ENCODE peak calls at places on chromosome 4, in six cellular contexts. H is NCI-H2107; I is stimulated activated CD4-positive, alpha-beta T cell treated with anti-CD3 and anti-CD28 coated beads, Interleukin-1b, Interleukin-23, amount 100 ng/mL, for 4 hours; Z is kidney; M is NCI-H1105; G is K562. Q is an unnamed sample.

GRCh38 chr4:102157984-102158383 is 187.3 kb downstream of the SLC39A8 start:
- DNase-seq in I (no peak), G (no peak), Z (no peak), H (peak; percentile 4), M (no peak), Q (no peak)

GRCh38 chr4:187084696-187085095 is 361.0 kb upstream of the FAT1 start:
- DNase-seq in G (no peak), Z (no peak), I (no peak), H (no peak), M (no peak), Q (no peak)

GRCh38 chr4:123478859-123479345 is 82.3 kb downstream of the SPRY1 start:
- DNase-seq in H (no peak), M (no peak), Z (no peak), I (no peak), G (no peak), Q (no peak)

GRCh38 chr4:94452476-94453300 is 946 bp downstream of the PDLIM5 start:
- DNase-seq in Z (peak; percentile 96), M (peak; percentile 12), H (no peak), G (peak; percentile 39), I (no peak), Q (peak; percentile 3)

GRCh38 chr4:48470570-48470969 is 12.6 kb upstream of the SLC10A4 start:
- DNase-seq in Z (no peak), G (no peak), I (no peak), H (peak; percentile 5), M (no peak), Q (no peak)

GRCh38 chr4:69546121-69546520 is 50.4 kb upstream of the UGT2B4 start:
- DNase-seq in M (no peak), H (no peak), G (no peak), I (no peak), Z (no peak), Q (no peak)

GRCh38 chr4:39320381-39321115 is 45.6 kb downstream of the RFC1 start:
- DNase-seq in G (no peak), Z (no peak), M (no peak), H (no peak), I (no peak), Q (no peak)

GRCh38 chr4:131613086-131613823 is 1535.8 kb upstream of the PCDH10 start:
- DNase-seq in G (no peak), M (no peak), I (no peak), H (no peak), Z (no peak), Q (no peak)

GRCh38 chr4:144709159-144709558 is 63.2 kb downstream of the HHIP start:
- DNase-seq in I (no peak), G (no peak), M (no peak), H (no peak), Z (peak; percentile 23), Q (no peak)

GRCh38 chr4:90419124-90419711 is 292.0 kb downstream of the CCSER1 start:
- DNase-seq in I (no peak), G (no peak), M (no peak), Z (no peak), H (no peak), Q (no peak)

GRCh38 chr4:40196724-40197281 is at the start of gene RHOH:
- DNase-seq in Z (no peak), I (peak; percentile 72), G (no peak), H (no peak), M (no peak), Q (peak; percentile 62)

GRCh38 chr4:99361268-99361922 is 8.8 kb upstream of the ADH1C start:
- DNase-seq in M (no peak), G (no peak), H (no peak), I (no peak), Z (no peak), Q (no peak)

GRCh38 chr4:164531336-164531735 is 222.6 kb upstream of the SMIM31 start:
- DNase-seq in M (no peak), Z (no peak), G (no peak), I (no peak), H (no peak), Q (no peak)

GRCh38 chr4:176726803-176727202 is 65.9 kb downstream of the VEGFC start:
- DNase-seq in H (no peak), Z (no peak), M (no peak), I (no peak), G (no peak), Q (no peak)

GRCh38 chr4:54852602-54853001 is 194.8 kb downstream of the KIT start:
- DNase-seq in H (no peak), G (peak; percentile 19), M (no peak), I (no peak), Z (no peak), Q (no peak)

GRCh38 chr4:104752337-104752736 is 257.6 kb upstream of the CXXC4 start:
- DNase-seq in G (no peak), H (no peak), I (no peak), Z (no peak), M (no peak), Q (no peak)

GRCh38 chr4:88008624-88009235 is 1.3 kb downstream of the PKD2 start:
- DNase-seq in Z (no peak), M (no peak), H (no peak), G (no peak), I (no peak), Q (no peak)

GRCh38 chr4:22389240-22389871 is 126.5 kb downstream of the ADGRA3 start:
- DNase-seq in H (no peak), M (peak; percentile 33), Z (no peak), G (peak; percentile 43), I (no peak), Q (peak; percentile 31)

GRCh38 chr4:55180980-55181379 is 55.6 kb upstream of the KDR start:
- DNase-seq in G (no peak), H (no peak), M (no peak), Z (no peak), I (no peak), Q (no peak)

GRCh38 chr4:152259866-152260265 is 276.0 kb downstream of the FBXW7 start:
- DNase-seq in H (no peak), M (no peak), Z (no peak), I (no peak), G (no peak), Q (no peak)

GRCh38 chr4:186726440-186727148 is 2.9 kb upstream of the FAT1 start:
- DNase-seq in H (peak; percentile 0), G (peak; percentile 84), I (no peak), Z (peak; percentile 89), M (peak; percentile 56), Q (no peak)

GRCh38 chr4:186347743-186348142 is 81.8 kb downstream of the F11 start:
- DNase-seq in M (no peak), G (no peak), H (no peak), Z (no peak), I (no peak), Q (no peak)

GRCh38 chr4:137015759-137016409 is 516.4 kb downstream of the PCDH18 start:
- DNase-seq in Z (no peak), I (no peak), H (no peak), G (no peak), M (no peak), Q (no peak)

GRCh38 chr4:177070533-177070932 is 239.1 kb upstream of the NEIL3 start:
- DNase-seq in H (no peak), M (no peak), I (no peak), G (no peak), Z (no peak), Q (no peak)

GRCh38 chr4:141058739-141059507 is 74.3 kb downstream of the RNF150 start:
- DNase-seq in I (no peak), M (no peak), Z (no peak), H (no peak), G (no peak), Q (no peak)

GRCh38 chr4:173332963-173333657 is 1.0 kb downstream of the HMGB2 start:
- DNase-seq in H (no peak), Z (no peak), I (peak; percentile 15), G (no peak), M (no peak), Q (no peak)

GRCh38 chr4:96315815-96316214 is 475.9 kb downstream of the PDHA2 start:
- DNase-seq in Z (no peak), M (no peak), H (no peak), I (no peak), G (no peak), Q (no peak)